ENCODE peak calls at places on chromosomes 11 and 22, in four cellular contexts. One of them, this sample, is unnamed.

GRCh38 chr11:85627998-85628770 is at the start of gene TMEM126B:
- DNase-seq in mesendoderm: peak; percentile 99
- DNase-seq in A549: peak; percentile 84
- DNase-seq in NCI-H1092 treated with DMSO at 0.1 percent for 48 hours: peak; percentile 99
- DNase-seq in this sample: peak; percentile 87

GRCh38 chr11:92627615-92628201 is 341.7 kb upstream of the MTNR1B start:
- DNase-seq in mesendoderm: no peak
- DNase-seq in A549: no peak
- DNase-seq in NCI-H1092 treated with DMSO at 0.1 percent for 48 hours: no peak
- DNase-seq in this sample: peak; percentile 54

GRCh38 chr11:48354677-48355076 is 11.6 kb downstream of the OR4C5 start:
- DNase-seq in mesendoderm: no peak
- DNase-seq in A549: no peak
- DNase-seq in NCI-H1092 treated with DMSO at 0.1 percent for 48 hours: no peak
- DNase-seq in this sample: no peak

GRCh38 chr11:69864930-69865661 is 45.9 kb upstream of the FGF3 start:
- DNase-seq in mesendoderm: no peak
- DNase-seq in A549: no peak
- DNase-seq in NCI-H1092 treated with DMSO at 0.1 percent for 48 hours: no peak
- DNase-seq in this sample: no peak

GRCh38 chr11:73272680-73273038 is 521 bp downstream of the P2RY6 start:
- DNase-seq in mesendoderm: no peak
- DNase-seq in A549: no peak
- DNase-seq in NCI-H1092 treated with DMSO at 0.1 percent for 48 hours: no peak
- DNase-seq in this sample: no peak

GRCh38 chr11:45145421-45146071 is 893 bp upstream of the PRDM11 start:
- DNase-seq in mesendoderm: peak; percentile 92
- DNase-seq in A549: no peak
- DNase-seq in NCI-H1092 treated with DMSO at 0.1 percent for 48 hours: no peak
- DNase-seq in this sample: no peak

GRCh38 chr11:1854132-1854948 is 1.5 kb downstream of the LSP1 start:
- DNase-seq in mesendoderm: no peak
- DNase-seq in A549: no peak
- DNase-seq in NCI-H1092 treated with DMSO at 0.1 percent for 48 hours: no peak
- DNase-seq in this sample: no peak

GRCh38 chr11:126834149-126834548 is 166.4 kb downstream of the KIRREL3 start:
- DNase-seq in mesendoderm: no peak
- DNase-seq in A549: no peak
- DNase-seq in NCI-H1092 treated with DMSO at 0.1 percent for 48 hours: no peak
- DNase-seq in this sample: peak; percentile 41

GRCh38 chr11:5929984-5930383 is 12.1 kb upstream of the OR56A3 start:
- DNase-seq in mesendoderm: no peak
- DNase-seq in A549: no peak
- DNase-seq in NCI-H1092 treated with DMSO at 0.1 percent for 48 hours: no peak
- DNase-seq in this sample: no peak

GRCh38 chr11:76077575-76078150 is 128.6 kb downstream of the WNT11 start:
- DNase-seq in mesendoderm: no peak
- DNase-seq in A549: no peak
- DNase-seq in NCI-H1092 treated with DMSO at 0.1 percent for 48 hours: no peak
- DNase-seq in this sample: peak; percentile 55

GRCh38 chr22:35524966-35525686 is 15.5 kb upstream of the RASD2 start:
- DNase-seq in mesendoderm: no peak
- DNase-seq in A549: no peak
- DNase-seq in NCI-H1092 treated with DMSO at 0.1 percent for 48 hours: peak; percentile 97
- DNase-seq in this sample: no peak

GRCh38 chr11:134943544-134943943 is 531.5 kb upstream of the B3GAT1 start:
- DNase-seq in mesendoderm: no peak
- DNase-seq in A549: no peak
- DNase-seq in NCI-H1092 treated with DMSO at 0.1 percent for 48 hours: no peak
- DNase-seq in this sample: no peak

GRCh38 chr11:126362879-126363655 is 7.6 kb downstream of the ST3GAL4 start:
- DNase-seq in mesendoderm: no peak
- DNase-seq in A549: no peak
- DNase-seq in NCI-H1092 treated with DMSO at 0.1 percent for 48 hours: no peak
- DNase-seq in this sample: no peak

GRCh38 chr11:94325681-94326080 is 21.3 kb downstream of the IZUMO1R start:
- DNase-seq in mesendoderm: peak; percentile 83
- DNase-seq in A549: peak; percentile 18
- DNase-seq in NCI-H1092 treated with DMSO at 0.1 percent for 48 hours: no peak
- DNase-seq in this sample: peak; percentile 3

GRCh38 chr22:42871146-42872050 is 14.3 kb upstream of the ARFGAP3 start:
- DNase-seq in mesendoderm: no peak
- DNase-seq in A549: no peak
- DNase-seq in NCI-H1092 treated with DMSO at 0.1 percent for 48 hours: no peak
- DNase-seq in this sample: no peak

GRCh38 chr11:116576523-116576922 is 196.3 kb downstream of the BUD13 start:
- DNase-seq in mesendoderm: peak; percentile 77
- DNase-seq in A549: no peak
- DNase-seq in NCI-H1092 treated with DMSO at 0.1 percent for 48 hours: no peak
- DNase-seq in this sample: no peak

GRCh38 chr11:8679006-8679405 is 3.5 kb downstream of the TRIM66 start:
- DNase-seq in mesendoderm: no peak
- DNase-seq in A549: no peak
- DNase-seq in NCI-H1092 treated with DMSO at 0.1 percent for 48 hours: no peak
- DNase-seq in this sample: no peak

GRCh38 chr11:37786214-37786755 is 1188.2 kb upstream of the RAG2 start:
- DNase-seq in mesendoderm: no peak
- DNase-seq in A549: no peak
- DNase-seq in NCI-H1092 treated with DMSO at 0.1 percent for 48 hours: no peak
- DNase-seq in this sample: no peak

GRCh38 chr11:65576867-65577755 is 1.3 kb downstream of the EHBP1L1 start:
- DNase-seq in mesendoderm: no peak
- DNase-seq in A549: peak; percentile 94
- DNase-seq in NCI-H1092 treated with DMSO at 0.1 percent for 48 hours: no peak
- DNase-seq in this sample: no peak

GRCh38 chr11:11981840-11982239 is 26.6 kb downstream of the DKK3 start:
- DNase-seq in mesendoderm: no peak
- DNase-seq in A549: no peak
- DNase-seq in NCI-H1092 treated with DMSO at 0.1 percent for 48 hours: no peak
- DNase-seq in this sample: no peak

GRCh38 chr11:49851971-49852389 is 100.2 kb upstream of the OR4C13 start:
- DNase-seq in mesendoderm: no peak
- DNase-seq in A549: no peak
- DNase-seq in NCI-H1092 treated with DMSO at 0.1 percent for 48 hours: no peak
- DNase-seq in this sample: no peak

GRCh38 chr11:70584786-70585545 is 186.6 kb downstream of the CTTN start:
- DNase-seq in mesendoderm: no peak
- DNase-seq in A549: no peak
- DNase-seq in NCI-H1092 treated with DMSO at 0.1 percent for 48 hours: no peak
- DNase-seq in this sample: no peak

GRCh38 chr22:44648085-44648820 is 53.8 kb upstream of the PRR5 start:
- DNase-seq in mesendoderm: no peak
- DNase-seq in A549: no peak
- DNase-seq in NCI-H1092 treated with DMSO at 0.1 percent for 48 hours: no peak
- DNase-seq in this sample: no peak

GRCh38 chr11:84524422-84525051 is 1102.6 kb downstream of the DLG2 start:
- DNase-seq in mesendoderm: peak; percentile 21
- DNase-seq in A549: peak; percentile 19
- DNase-seq in NCI-H1092 treated with DMSO at 0.1 percent for 48 hours: no peak
- DNase-seq in this sample: no peak

GRCh38 chr11:2736577-2737225 is 36.9 kb upstream of the KCNQ1OT1 start:
- DNase-seq in mesendoderm: no peak
- DNase-seq in A549: no peak
- DNase-seq in NCI-H1092 treated with DMSO at 0.1 percent for 48 hours: no peak
- DNase-seq in this sample: no peak

GRCh38 chr11:64319421-64319761 is 1.5 kb downstream of the PRDX5 start:
- DNase-seq in mesendoderm: no peak
- DNase-seq in A549: no peak
- DNase-seq in NCI-H1092 treated with DMSO at 0.1 percent for 48 hours: no peak
- DNase-seq in this sample: no peak

GRCh38 chr11:111137846-111138245 is 107.7 kb upstream of the POU2AF2 start:
- DNase-seq in mesendoderm: no peak
- DNase-seq in A549: no peak
- DNase-seq in NCI-H1092 treated with DMSO at 0.1 percent for 48 hours: peak; percentile 91
- DNase-seq in this sample: no peak

GRCh38 chr22:43013355-43014061 is 1.4 kb downstream of the PACSIN2 start:
- DNase-seq in mesendoderm: no peak
- DNase-seq in A549: no peak
- DNase-seq in NCI-H1092 treated with DMSO at 0.1 percent for 48 hours: no peak
- DNase-seq in this sample: no peak

GRCh38 chr11:113296447-113297205 is 17.8 kb upstream of the TTC12 start:
- DNase-seq in mesendoderm: peak; percentile 31
- DNase-seq in A549: no peak
- DNase-seq in NCI-H1092 treated with DMSO at 0.1 percent for 48 hours: no peak
- DNase-seq in this sample: no peak

GRCh38 chr22:31075961-31076360 is 5.2 kb upstream of the SMTN start:
- DNase-seq in mesendoderm: no peak
- DNase-seq in A549: no peak
- DNase-seq in NCI-H1092 treated with DMSO at 0.1 percent for 48 hours: no peak
- DNase-seq in this sample: no peak

GRCh38 chr11:64218628-64219353 is 7.2 kb downstream of the TRPT1 start:
- DNase-seq in mesendoderm: no peak
- DNase-seq in A549: no peak
- DNase-seq in NCI-H1092 treated with DMSO at 0.1 percent for 48 hours: peak; percentile 91
- DNase-seq in this sample: no peak

This sample was measured in HS-27A.